ENCODE peak calls at places on chromosomes 11 and 22, in five cellular contexts. G, Q, J, W and B are unnamed samples.
A peak's percentile ranks its signal among the peaks of the same experiment; 100 is the strongest.

GRCh38 chr11:90414221-90414620 is 191.4 kb upstream of the CHORDC1 start:
- DNase-seq in W (no peak), G (no peak), J (no peak), Q (no peak), B (no peak)

GRCh38 chr11:33368931-33369330 is 111.8 kb downstream of the HIPK3 start:
- DNase-seq in Q (no peak), G (no peak), J (no peak), W (no peak), B (no peak)

GRCh38 chr11:35304393-35304790 is 115.0 kb downstream of the SLC1A2 start:
- DNase-seq in W (no peak), Q (peak; percentile 74), G (no peak), J (no peak), B (no peak)

GRCh38 chr22:18114976-18115652 is 4.5 kb downstream of the TUBA8 start:
- DNase-seq in Q (no peak), J (no peak), G (no peak), W (no peak), B (peak; percentile 60)

GRCh38 chr11:12029738-12030363 is 21.4 kb upstream of the DKK3 start:
- DNase-seq in G (no peak), J (no peak), Q (no peak), W (no peak), B (no peak)

GRCh38 chr11:70423523-70424505 is 25.5 kb downstream of the CTTN start:
- DNase-seq in Q (peak; percentile 92), W (no peak), J (no peak), G (no peak), B (no peak)

GRCh38 chr11:93032580-93032979 is 63.1 kb downstream of the MTNR1B start:
- DNase-seq in Q (peak; percentile 44), J (no peak), W (no peak), G (no peak), B (no peak)

GRCh38 chr11:45324459-45324858 is 38.3 kb upstream of the SYT13 start:
- DNase-seq in Q (no peak), W (no peak), G (no peak), J (no peak), B (no peak)

GRCh38 chr11:70134490-70134889 is 56.4 kb downstream of the ANO1 start:
- DNase-seq in G (no peak), Q (no peak), W (no peak), J (no peak), B (no peak)

GRCh38 chr22:41922336-41922735 is 4.3 kb downstream of the TNFRSF13C start:
- DNase-seq in J (no peak), G (no peak), Q (no peak), W (no peak), B (peak; percentile 64)

GRCh38 chr22:41922940-41923594 is 3.5 kb downstream of the TNFRSF13C start:
- DNase-seq in G (no peak), Q (no peak), W (no peak), J (no peak), B (no peak)

GRCh38 chr22:41917906-41918791 is 3.3 kb upstream of the SHISA8 start:
- DNase-seq in J (peak; percentile 81), W (peak; percentile 86), G (no peak), Q (peak; percentile 46), B (peak; percentile 88)

GRCh38 chr22:41919357-41920224 is 4.7 kb upstream of the SHISA8 start:
- DNase-seq in J (peak; percentile 78), G (peak; percentile 75), W (peak; percentile 72), Q (peak; percentile 16), B (peak; percentile 95)

GRCh38 chr22:41920271-41920976 is 5.5 kb upstream of the SHISA8 start:
- DNase-seq in G (no peak), Q (no peak), W (no peak), J (no peak), B (peak; percentile 90)
- H3K4me3 ChIP-seq in G (no peak overlapping the region), Q (no peak overlapping the region), W (no peak overlapping the region), J (peak overlapping the region; percentile 51), B (peak overlapping the region; percentile 55)

GRCh38 chr11:15650105-15650938 is 535.6 kb downstream of the INSC start:
- DNase-seq in W (peak; percentile 96), Q (peak; percentile 87), G (peak; percentile 95), J (peak; percentile 98), B (peak; percentile 96)
- H3K4me3 ChIP-seq in W (peak overlapping the region; percentile 24), Q (peak overlapping the region; percentile 43), G (no peak overlapping the region), J (peak overlapping the region; percentile 33), B (peak overlapping the region; percentile 33)

GRCh38 chr11:68354181-68354872 is 41.9 kb downstream of the LRP5 start:
- DNase-seq in J (peak; percentile 92), G (no peak), Q (peak; percentile 99), W (peak; percentile 94), B (no peak)
- H3K4me3 ChIP-seq in J (no peak overlapping the region), G (no peak overlapping the region), Q (no peak overlapping the region), W (no peak overlapping the region), B (no peak overlapping the region)

GRCh38 chr22:17012267-17012666 is 4.2 kb upstream of the GAB4 start:
- DNase-seq in W (no peak), G (no peak), Q (no peak), J (no peak), B (no peak)

GRCh38 chr22:17007852-17008731 is at the start of gene GAB4:
- DNase-seq in G (no peak), J (no peak), Q (no peak), W (no peak), B (peak; percentile 58)

GRCh38 chr22:17009640-17010291 is 1.7 kb upstream of the GAB4 start:
- DNase-seq in Q (no peak), J (no peak), G (no peak), W (no peak), B (no peak)

DNA sequence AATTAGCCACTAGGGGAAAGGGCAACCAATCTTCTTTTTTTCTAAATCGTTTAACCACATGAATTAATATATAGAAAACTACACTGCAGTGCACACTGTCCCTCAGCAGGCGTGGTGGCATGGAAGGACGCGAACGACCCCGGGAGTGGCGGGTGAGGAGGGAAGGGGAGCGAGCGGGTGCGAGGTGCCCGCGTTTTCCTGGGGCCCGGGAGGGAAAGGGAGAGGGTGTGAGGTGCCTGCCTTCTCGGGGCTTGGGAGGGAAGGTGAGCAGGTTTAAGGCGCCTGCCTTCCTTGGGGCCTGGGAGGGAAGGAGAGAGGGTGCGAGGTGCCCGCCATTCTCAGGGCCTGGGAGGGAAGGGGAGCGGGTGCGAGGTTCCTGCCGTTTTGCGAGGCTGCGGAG is 765 bp downstream of the GAB4 start:
- DNase-seq in J (no peak), G (no peak), Q (no peak), W (no peak), B (no peak)
- H3K4me3 ChIP-seq in J (no peak overlapping the region), G (no peak overlapping the region), Q (no peak overlapping the region), W (no peak overlapping the region), B (no peak overlapping the region)

GRCh38 chr11:64869571-64870175 is 8.7 kb downstream of the EHD1 start:
- DNase-seq in J (no peak), W (no peak), Q (no peak), G (peak; percentile 67), B (peak; percentile 86)

GRCh38 chr11:64870176-64870892 is 8.1 kb downstream of the EHD1 start:
- DNase-seq in J (peak; percentile 80), Q (peak; percentile 81), G (peak; percentile 92), W (peak; percentile 79), B (peak; percentile 88)

GRCh38 chr11:64870893-64871849 is 7.2 kb downstream of the EHD1 start:
- DNase-seq in Q (no peak), W (no peak), J (no peak), G (no peak), B (peak; percentile 80)

GRCh38 chr11:64867748-64868462 is 10.5 kb downstream of the EHD1 start:
- DNase-seq in G (no peak), W (no peak), Q (peak; percentile 54), J (peak; percentile 23), B (peak; percentile 79)

GRCh38 chr11:64868904-64869570 is 9.4 kb downstream of the EHD1 start:
- DNase-seq in J (no peak), Q (peak; percentile 96), W (peak; percentile 75), G (peak; percentile 65), B (peak; percentile 84)
- H3K4me3 ChIP-seq in J (peak overlapping the region; percentile 11), Q (no peak overlapping the region), W (no peak overlapping the region), G (no peak overlapping the region), B (peak overlapping the region; percentile 21)